ENCODE peak calls at places on chromosomes 11 and 22, in eight cellular contexts. M is thyroid gland, N is uterus, I is breast epithelium, W is transverse colon, T is lower leg skin, F is sigmoid colon, P is heart left ventricle. D is an unnamed sample.

GRCh38 chr11:128394436-128395089 is 192.8 kb downstream of the ETS1 start:
- DNase-seq in M (no peak), N (no peak), I (no peak), W (no peak), T (no peak), F (no peak), P (peak), D (no peak)

GRCh38 chr11:75313457-75314272 is 37.8 kb downstream of the ARRB1 start:
- DNase-seq in M (peak), N (peak), I (no peak), W (no peak), T (peak), F (peak), P (peak), D (peak)

GRCh38 chr11:36288442-36289225 is 590 bp downstream of the COMMD9 start:
- DNase-seq in M (peak), N (no peak), I (no peak), W (no peak), T (no peak), F (no peak), P (no peak), D (no peak)

GRCh38 chr11:5690216-5690615 is 626 bp downstream of the TRIM22 start:
- DNase-seq in M (no peak), N (no peak), I (no peak), W (no peak), T (no peak), F (no peak), P (no peak), D (no peak)

GRCh38 chr22:22039286-22040074 is 56.9 kb upstream of the TOP3B start:
- DNase-seq in M (no peak), N (no peak), I (no peak), W (no peak), T (no peak), F (no peak), P (no peak), D (no peak)

GRCh38 chr22:30876925-30877553 is 91.5 kb downstream of the MORC2 start:
- DNase-seq in M (peak), N (no peak), I (no peak), W (no peak), T (no peak), F (peak), P (peak), D (no peak)

GRCh38 chr22:44137415-44137814 is 43.3 kb upstream of the PARVG start:
- DNase-seq in M (no peak), N (no peak), I (no peak), W (no peak), T (no peak), F (peak), P (no peak), D (no peak)

GRCh38 chr11:95888439-95888838 is 35.5 kb downstream of the MTMR2 start:
- DNase-seq in M (no peak), N (no peak), I (no peak), W (no peak), T (no peak), F (no peak), P (no peak), D (no peak)

GRCh38 chr22:49717322-49717919 is 110.3 kb downstream of the BRD1 start:
- DNase-seq in M (no peak), N (no peak), I (peak), W (no peak), T (no peak), F (no peak), P (no peak), D (no peak)

GRCh38 chr22:24001314-24001713 is 3.9 kb downstream of the GSTT4 start:
- DNase-seq in M (no peak), N (no peak), I (no peak), W (no peak), T (no peak), F (no peak), P (no peak), D (no peak)

GRCh38 chr11:31804439-31805036 is 6.6 kb downstream of the PAX6 start:
- DNase-seq in M (no peak), N (no peak), I (no peak), W (no peak), T (no peak), F (no peak), P (no peak), D (no peak)

GRCh38 chr22:32880906-32881596 is 79.5 kb downstream of the TIMP3 start:
- DNase-seq in M (peak), N (peak), I (no peak), W (peak), T (peak), F (peak), P (peak), D (no peak)

GRCh38 chr22:38204784-38205183 is 3.0 kb downstream of the MAFF start:
- DNase-seq in M (no peak), N (no peak), I (no peak), W (no peak), T (no peak), F (no peak), P (no peak), D (no peak)

GRCh38 chr22:44668190-44668885 is 33.7 kb upstream of the PRR5 start:
- DNase-seq in M (peak), N (no peak), I (no peak), W (no peak), T (no peak), F (peak), P (peak), D (no peak)

GRCh38 chr11:128848815-128849455 is 18.2 kb downstream of the KCNJ1 start:
- DNase-seq in M (no peak), N (no peak), I (no peak), W (peak), T (no peak), F (no peak), P (peak), D (peak)

GRCh38 chr22:49894321-49895072 is 23.7 kb downstream of the ALG12 start:
- DNase-seq in M (no peak), N (no peak), I (no peak), W (no peak), T (no peak), F (no peak), P (no peak), D (no peak)

GRCh38 chr11:28878025-28878424 is 769.8 kb downstream of the METTL15 start:
- DNase-seq in M (no peak), N (no peak), I (no peak), W (no peak), T (no peak), F (no peak), P (no peak), D (no peak)

GRCh38 chr11:12377824-12378593 is 638 bp downstream of the PARVA start:
- DNase-seq in M (peak), N (peak), I (peak), W (peak), T (peak), F (peak), P (peak), D (peak)

GRCh38 chr11:68014157-68014965 is 4.2 kb downstream of the ALDH3B1 start:
- DNase-seq in M (peak), N (no peak), I (no peak), W (peak), T (peak), F (peak), P (no peak), D (peak)

GRCh38 chr11:68015467-68015866 is 5.3 kb downstream of the ALDH3B1 start:
- DNase-seq in M (no peak), N (no peak), I (no peak), W (no peak), T (no peak), F (no peak), P (no peak), D (no peak)

GRCh38 chr11:68013611-68014156 is 3.6 kb downstream of the ALDH3B1 start:
- DNase-seq in M (no peak), N (no peak), I (no peak), W (no peak), T (no peak), F (no peak), P (no peak), D (no peak)

GRCh38 chr11:68016161-68016903 is 6.2 kb downstream of the ALDH3B1 start:
- DNase-seq in M (no peak), N (no peak), I (no peak), W (no peak), T (no peak), F (no peak), P (no peak), D (no peak)

GRCh38 chr11:68014966-68015447 is 4.9 kb downstream of the ALDH3B1 start:
- DNase-seq in M (no peak), N (no peak), I (no peak), W (no peak), T (no peak), F (no peak), P (no peak), D (no peak)
- TF ChIP-seq POLR2A in M (no peak), N (no peak), I (no peak), W (no peak), T (no peak), F (no peak), P (no peak), D (no peak)

DNA sequence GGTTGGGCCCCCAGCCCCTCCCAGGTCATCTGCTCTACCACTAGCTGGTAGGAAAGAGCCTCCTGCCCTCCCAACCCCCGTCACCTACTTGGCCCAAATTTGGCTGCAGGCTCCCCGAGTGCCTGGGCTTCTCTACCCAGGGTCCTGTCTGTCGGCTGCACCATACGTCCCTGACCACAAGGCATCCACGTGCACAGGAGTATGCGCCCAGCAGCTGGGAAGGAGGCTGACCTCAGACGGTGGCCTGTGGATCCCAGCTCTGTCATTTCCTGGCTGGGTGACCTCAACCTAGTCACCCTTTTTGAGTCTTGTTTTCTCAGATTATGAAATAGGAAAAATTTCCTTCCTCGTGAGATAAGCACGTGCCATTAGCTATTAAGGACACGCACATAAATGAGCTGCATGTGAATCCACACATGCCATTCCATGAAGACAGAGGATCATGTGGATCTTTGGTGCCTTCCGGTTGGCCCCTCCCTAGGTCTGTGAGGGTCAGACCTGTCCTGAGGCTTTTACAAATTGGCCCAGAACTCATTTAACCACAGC is 13.7 kb downstream of the CYB561A3 start:
- DNase-seq in M (peak), N (peak), I (no peak), W (no peak), T (no peak), F (no peak), P (peak), D (no peak)
- TF ChIP-seq POLR2A in M (no peak), N (no peak), I (no peak), W (no peak), T (no peak), F (no peak), P (no peak), D (no peak)

GRCh38 chr11:65503923-65504670 is 5.3 kb downstream of the MALAT1 start:
- DNase-seq in M (no peak), N (no peak), I (no peak), W (no peak), T (no peak), F (peak), P (no peak), D (no peak)

GRCh38 chr11:65503606-65503922 is 4.7 kb downstream of the MALAT1 start:
- DNase-seq in M (no peak), N (no peak), I (no peak), W (no peak), T (no peak), F (no peak), P (no peak), D (no peak)

GRCh38 chr11:65506316-65506769 is 7.5 kb downstream of the MALAT1 start:
- DNase-seq in M (no peak), N (no peak), I (no peak), W (no peak), T (no peak), F (no peak), P (no peak), D (no peak)

GRCh38 chr11:65505434-65506315 is 6.8 kb downstream of the MALAT1 start:
- DNase-seq in M (no peak), N (no peak), I (peak), W (no peak), T (no peak), F (peak), P (no peak), D (no peak)

DNA sequence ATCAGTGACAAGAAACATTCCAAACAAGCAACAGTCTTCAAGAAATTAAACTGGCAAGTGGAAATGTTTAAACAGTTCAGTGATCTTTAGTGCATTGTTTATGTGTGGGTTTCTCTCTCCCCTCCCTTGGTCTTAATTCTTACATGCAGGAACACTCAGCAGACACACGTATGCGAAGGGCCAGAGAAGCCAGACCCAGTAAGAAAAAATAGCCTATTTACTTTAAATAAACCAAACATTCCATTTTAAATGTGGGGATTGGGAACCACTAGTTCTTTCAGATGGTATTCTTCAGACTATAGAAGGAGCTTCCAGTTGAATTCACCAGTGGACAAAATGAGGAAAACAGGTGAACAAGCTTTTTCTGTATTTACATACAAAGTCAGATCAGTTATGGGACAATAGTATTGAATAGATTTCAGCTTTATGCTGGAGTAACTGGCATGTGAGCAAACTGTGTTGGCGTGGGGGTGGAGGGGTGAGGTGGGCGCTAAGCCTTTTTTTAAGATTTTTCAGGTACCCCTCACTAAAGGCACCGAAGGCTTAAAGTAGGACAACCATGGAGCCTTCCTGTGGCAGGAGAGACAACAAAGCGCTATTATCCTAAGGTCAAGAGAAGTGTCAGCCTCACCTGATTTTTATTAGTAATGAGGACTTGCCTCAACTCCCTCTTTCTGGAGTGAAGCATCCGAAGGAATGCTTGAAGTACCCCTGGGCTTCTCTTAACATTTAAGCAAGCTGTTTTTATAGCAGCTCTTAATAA is 6.0 kb downstream of the MALAT1 start:
- DNase-seq in M (no peak), N (no peak), I (peak), W (no peak), T (no peak), F (peak), P (no peak), D (no peak)
- TF ChIP-seq POLR2A in M (no peak), N (no peak), I (no peak), W (peak), T (no peak), F (no peak), P (no peak), D (no peak)

DNA sequence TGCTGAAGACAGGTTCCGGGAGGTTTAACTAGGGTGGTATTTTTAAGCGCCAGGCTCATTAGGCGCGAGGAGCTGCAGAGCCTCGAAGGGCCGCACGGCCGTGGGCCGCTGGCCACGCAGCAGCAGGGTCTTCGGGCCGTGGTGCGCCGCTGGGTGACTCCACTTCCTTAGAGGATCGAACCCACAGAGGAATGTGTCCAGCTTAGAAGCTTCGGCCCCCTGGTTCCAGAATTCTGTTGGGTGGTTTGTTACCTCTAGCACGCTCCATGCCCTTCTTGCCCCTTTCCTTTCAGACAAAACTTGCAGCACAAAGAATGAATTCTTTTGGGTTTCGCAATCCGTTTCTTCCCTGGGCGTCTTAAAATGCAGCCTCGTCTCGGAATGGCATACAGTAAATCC is 773 bp upstream of the PATL1 start:
- DNase-seq in M (peak), N (peak), I (peak), W (peak), T (peak), F (peak), P (peak), D (peak)
- TF ChIP-seq POLR2A in M (no peak), N (no peak), I (no peak), W (no peak), T (no peak), F (no peak), P (no peak), D (no peak)

GRCh38 chr22:46737976-46738641 is at the start of gene CERK:
- DNase-seq in M (peak), N (peak), I (no peak), W (peak), T (peak), F (peak), P (peak), D (peak)
- TF ChIP-seq POLR2A in M (peak), N (peak), I (no peak), W (peak), T (no peak), F (peak), P (peak), D (peak)

GRCh38 chr11:57639321-57640067 is 10.2 kb downstream of the YPEL4 start:
- DNase-seq in M (peak), N (no peak), I (no peak), W (no peak), T (no peak), F (no peak), P (no peak), D (no peak)
- TF ChIP-seq POLR2A in M (no peak), N (no peak), I (no peak), W (no peak), T (no peak), F (no peak), P (no peak), D (no peak)

DNA sequence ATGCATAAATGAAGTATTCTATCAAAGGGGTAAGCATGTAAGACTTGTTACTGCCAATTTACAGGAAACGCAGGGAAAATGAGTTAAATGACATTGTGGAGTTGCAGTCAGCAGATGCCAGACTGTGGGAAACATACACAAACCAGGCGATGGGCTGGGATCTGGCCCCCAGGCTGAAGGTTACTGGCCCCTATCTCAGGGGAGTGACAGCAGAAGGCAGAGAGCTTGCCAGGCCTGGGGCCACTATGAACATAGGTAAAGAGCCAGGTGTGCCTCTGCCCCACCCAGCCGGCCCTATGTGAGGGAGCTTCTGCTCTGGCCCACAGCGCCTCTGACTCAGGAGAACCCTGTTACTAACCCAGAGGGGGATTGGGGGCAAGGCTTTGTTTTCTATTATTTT is 26.1 kb upstream of the SLC25A1 start:
- DNase-seq in M (no peak), N (no peak), I (no peak), W (peak), T (no peak), F (peak), P (no peak), D (no peak)
- TF ChIP-seq POLR2A in M (no peak), N (no peak), I (no peak), W (no peak), T (no peak), F (no peak), P (no peak), D (no peak)

DNA sequence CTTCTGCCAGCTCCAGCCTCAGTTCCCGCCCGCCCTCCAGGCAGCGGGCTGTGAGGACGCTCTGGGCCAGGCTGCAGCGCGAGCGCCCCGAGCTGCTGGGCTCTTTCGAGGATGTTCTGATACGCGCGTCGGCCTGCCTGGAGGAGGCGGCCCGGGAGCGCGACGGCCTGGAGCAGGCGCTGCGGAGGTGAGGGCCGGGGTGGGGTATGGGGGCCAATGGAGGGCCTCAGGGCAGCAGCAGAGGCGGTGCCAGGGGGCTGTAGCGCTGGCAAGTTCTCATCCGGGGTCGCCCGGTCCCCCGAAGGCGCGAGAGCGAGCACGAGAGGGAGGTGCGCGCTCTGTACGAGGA is 2.2 kb downstream of the CRACR2B start:
- DNase-seq in M (no peak), N (no peak), I (no peak), W (no peak), T (no peak), F (no peak), P (no peak), D (no peak)
- TF ChIP-seq POLR2A in M (no peak), N (no peak), I (no peak), W (no peak), T (no peak), F (no peak), P (peak), D (no peak)